ENCODE peak calls at places on chromosomes 7 and 10, in nine cellular contexts. X is kidney tubule cell, C is fibroblast of pulmonary artery, N is HT1080, Z is AG09309, S is SK-N-MC, O is choroid plexus epithelial cell, F is hippocampal formation, I is mucosa of gallbladder. Q is an unnamed sample.

GRCh38 chr10:63003816-63004453 is 129.2 kb upstream of the NRBF2 start:
- DNase-seq in N (no peak), F (no peak), S (no peak), C (peak; percentile 17), O (peak; percentile 22), Z (no peak), X (no peak), I (no peak), Q (no peak)

GRCh38 chr10:89047397-89047796 is 56.8 kb downstream of the FAS start:
- DNase-seq in X (no peak), I (peak; percentile 25), O (no peak), S (no peak), N (no peak), F (no peak), C (peak; percentile 50), Z (no peak), Q (no peak)

GRCh38 chr7:66877577-66878300 is 43.3 kb upstream of the TMEM248 start:
- DNase-seq in S (no peak), O (peak; percentile 15), C (peak; percentile 8), N (peak; percentile 16), Z (no peak), X (no peak), F (no peak), I (no peak), Q (no peak)

GRCh38 chr7:18873674-18874341 is 243.6 kb downstream of the TWIST1 start:
- DNase-seq in F (no peak), Z (peak; percentile 33), N (no peak), O (peak; percentile 74), C (peak; percentile 37), I (no peak), X (no peak), S (no peak), Q (no peak)

GRCh38 chr7:86926732-86927131 is 132.7 kb downstream of the ELAPOR2 start:
- DNase-seq in X (peak; percentile 48), C (peak; percentile 76), Z (peak; percentile 24), I (no peak), F (no peak), S (no peak), O (peak; percentile 69), N (peak; percentile 41), Q (no peak)

GRCh38 chr7:158299607-158300006 is 288.0 kb downstream of the PTPRN2 start:
- DNase-seq in O (no peak), C (no peak), N (no peak), Z (no peak), F (no peak), I (no peak), S (no peak), X (no peak), Q (peak; percentile 55)

GRCh38 chr7:33776791-33777190 is 128.5 kb upstream of the BMPER start:
- DNase-seq in N (peak; percentile 41), Z (no peak), I (no peak), F (no peak), C (peak; percentile 49), X (peak; percentile 49), S (no peak), O (no peak), Q (no peak)

GRCh38 chr7:22949944-22950343 is 64.0 kb downstream of the HYCC1 start:
- DNase-seq in N (no peak), O (no peak), Z (no peak), X (no peak), I (no peak), C (peak; percentile 23), S (no peak), F (no peak), Q (no peak)

GRCh38 chr10:106819490-106819889 is 345.0 kb downstream of the SORCS1 start:
- DNase-seq in I (no peak), S (no peak), O (no peak), Z (no peak), N (peak; percentile 44), C (no peak), F (no peak), X (no peak), Q (no peak)

GRCh38 chr10:60299961-60300883 is 89.5 kb downstream of the ANK3 start:
- DNase-seq in C (peak; percentile 98), I (no peak), X (peak; percentile 53), F (no peak), Z (peak; percentile 17), S (no peak), N (no peak), O (peak; percentile 66), Q (no peak)

GRCh38 chr7:34838329-34838728 is 180.3 kb downstream of the NPSR1 start:
- DNase-seq in O (peak; percentile 18), X (peak; percentile 42), F (no peak), Z (no peak), C (no peak), S (no peak), I (no peak), N (no peak), Q (no peak)

GRCh38 chr10:86871563-86872183 is 85.7 kb downstream of the MMRN2 start:
- DNase-seq in I (no peak), C (peak; percentile 65), X (peak; percentile 61), Z (no peak), N (peak; percentile 16), F (no peak), O (peak; percentile 46), S (no peak), Q (no peak)

GRCh38 chr7:36955730-36956129 is 231.4 kb upstream of the AOAH start:
- DNase-seq in N (no peak), O (no peak), F (no peak), C (no peak), Z (no peak), X (no peak), I (no peak), S (no peak), Q (no peak)

GRCh38 chr7:1403844-1404404 is 55.3 kb downstream of the MICALL2 start:
- DNase-seq in Z (no peak), N (peak; percentile 32), I (no peak), O (peak; percentile 83), X (peak; percentile 6), S (no peak), C (peak; percentile 54), F (no peak), Q (no peak)